ENCODE peak calls at places on chromosomes 7 and 10, in four cellular contexts. One of them, this sample, is unnamed.

GRCh38 chr10:62819521-62819920 is 3.4 kb upstream of the EGR2 start:
- DNase-seq in HS-27A: no peak
- DNase-seq in kidney tubule cell: no peak
- DNase-seq in stimulated activated CD4-positive, alpha-beta T cell treated with anti-CD3 and anti-CD28 coated beads, Interleukin-1b, Interleukin-23, amount 100 ng/mL, for 48 hours: no peak
- DNase-seq in this sample: peak

GRCh38 chr10:52900564-52900963 is 128.0 kb upstream of the MBL2 start:
- DNase-seq in kidney tubule cell: no peak
- DNase-seq in HS-27A: no peak
- DNase-seq in stimulated activated CD4-positive, alpha-beta T cell treated with anti-CD3 and anti-CD28 coated beads, Interleukin-1b, Interleukin-23, amount 100 ng/mL, for 48 hours: no peak
- DNase-seq in this sample: no peak

GRCh38 chr7:140623995-140624902 is 16.4 kb downstream of the DENND2A start:
- DNase-seq in stimulated activated CD4-positive, alpha-beta T cell treated with anti-CD3 and anti-CD28 coated beads, Interleukin-1b, Interleukin-23, amount 100 ng/mL, for 48 hours: no peak
- DNase-seq in HS-27A: no peak
- DNase-seq in kidney tubule cell: no peak
- DNase-seq in this sample: no peak

GRCh38 chr7:56033671-56034432 is 17.4 kb downstream of the PSPH start:
- DNase-seq in stimulated activated CD4-positive, alpha-beta T cell treated with anti-CD3 and anti-CD28 coated beads, Interleukin-1b, Interleukin-23, amount 100 ng/mL, for 48 hours: peak
- DNase-seq in kidney tubule cell: peak
- DNase-seq in HS-27A: no peak
- DNase-seq in this sample: peak

GRCh38 chr10:60955321-60955720 is 11.3 kb upstream of the RHOBTB1 start:
- DNase-seq in HS-27A: no peak
- DNase-seq in kidney tubule cell: peak
- DNase-seq in stimulated activated CD4-positive, alpha-beta T cell treated with anti-CD3 and anti-CD28 coated beads, Interleukin-1b, Interleukin-23, amount 100 ng/mL, for 48 hours: no peak
- DNase-seq in this sample: no peak

GRCh38 chr7:47361746-47362215 is 220.1 kb downstream of the TNS3 start:
- DNase-seq in stimulated activated CD4-positive, alpha-beta T cell treated with anti-CD3 and anti-CD28 coated beads, Interleukin-1b, Interleukin-23, amount 100 ng/mL, for 48 hours: peak
- DNase-seq in HS-27A: peak
- DNase-seq in kidney tubule cell: peak
- DNase-seq in this sample: peak

GRCh38 chr10:16367899-16368298 is 68.9 kb upstream of the PTER start:
- DNase-seq in HS-27A: no peak
- DNase-seq in stimulated activated CD4-positive, alpha-beta T cell treated with anti-CD3 and anti-CD28 coated beads, Interleukin-1b, Interleukin-23, amount 100 ng/mL, for 48 hours: no peak
- DNase-seq in kidney tubule cell: no peak
- DNase-seq in this sample: no peak

GRCh38 chr10:51326174-51326573 is 251.9 kb downstream of the PRKG1 start:
- DNase-seq in stimulated activated CD4-positive, alpha-beta T cell treated with anti-CD3 and anti-CD28 coated beads, Interleukin-1b, Interleukin-23, amount 100 ng/mL, for 48 hours: no peak
- DNase-seq in kidney tubule cell: no peak
- DNase-seq in HS-27A: no peak
- DNase-seq in this sample: no peak

GRCh38 chr7:52114056-52114455 is 797.4 kb upstream of the COBL start:
- DNase-seq in kidney tubule cell: no peak
- DNase-seq in stimulated activated CD4-positive, alpha-beta T cell treated with anti-CD3 and anti-CD28 coated beads, Interleukin-1b, Interleukin-23, amount 100 ng/mL, for 48 hours: no peak
- DNase-seq in HS-27A: no peak
- DNase-seq in this sample: no peak

GRCh38 chr10:96225119-96225518 is 46.2 kb downstream of the BLNK start:
- DNase-seq in kidney tubule cell: no peak
- DNase-seq in HS-27A: no peak
- DNase-seq in stimulated activated CD4-positive, alpha-beta T cell treated with anti-CD3 and anti-CD28 coated beads, Interleukin-1b, Interleukin-23, amount 100 ng/mL, for 48 hours: no peak
- DNase-seq in this sample: peak

GRCh38 chr7:39613577-39613976 is 9.8 kb upstream of the RALA start:
- DNase-seq in HS-27A: no peak
- DNase-seq in stimulated activated CD4-positive, alpha-beta T cell treated with anti-CD3 and anti-CD28 coated beads, Interleukin-1b, Interleukin-23, amount 100 ng/mL, for 48 hours: no peak
- DNase-seq in kidney tubule cell: peak
- DNase-seq in this sample: peak

GRCh38 chr7:153590571-153590970 is 461.6 kb upstream of the DPP6 start:
- DNase-seq in kidney tubule cell: no peak
- DNase-seq in HS-27A: no peak
- DNase-seq in stimulated activated CD4-positive, alpha-beta T cell treated with anti-CD3 and anti-CD28 coated beads, Interleukin-1b, Interleukin-23, amount 100 ng/mL, for 48 hours: no peak
- DNase-seq in this sample: no peak

GRCh38 chr7:128860158-128861073 is 2.2 kb upstream of the ATP6V1F start:
- DNase-seq in HS-27A: no peak
- DNase-seq in kidney tubule cell: peak
- DNase-seq in stimulated activated CD4-positive, alpha-beta T cell treated with anti-CD3 and anti-CD28 coated beads, Interleukin-1b, Interleukin-23, amount 100 ng/mL, for 48 hours: no peak
- DNase-seq in this sample: peak

GRCh38 chr7:155764432-155764798 is 47.8 kb downstream of the SHH start:
- DNase-seq in stimulated activated CD4-positive, alpha-beta T cell treated with anti-CD3 and anti-CD28 coated beads, Interleukin-1b, Interleukin-23, amount 100 ng/mL, for 48 hours: peak
- DNase-seq in HS-27A: no peak
- DNase-seq in kidney tubule cell: no peak
- DNase-seq in this sample: no peak

GRCh38 chr7:44101966-44102845 is 1.9 kb upstream of the AEBP1 start:
- DNase-seq in stimulated activated CD4-positive, alpha-beta T cell treated with anti-CD3 and anti-CD28 coated beads, Interleukin-1b, Interleukin-23, amount 100 ng/mL, for 48 hours: no peak
- DNase-seq in HS-27A: no peak
- DNase-seq in kidney tubule cell: peak
- DNase-seq in this sample: peak

GRCh38 chr7:136002802-136003201 is 25.6 kb upstream of the MTPN start:
- DNase-seq in HS-27A: no peak
- DNase-seq in kidney tubule cell: no peak
- DNase-seq in stimulated activated CD4-positive, alpha-beta T cell treated with anti-CD3 and anti-CD28 coated beads, Interleukin-1b, Interleukin-23, amount 100 ng/mL, for 48 hours: no peak
- DNase-seq in this sample: no peak

GRCh38 chr7:107689553-107689952 is 28.9 kb downstream of the SLC26A4 start:
- DNase-seq in HS-27A: no peak
- DNase-seq in stimulated activated CD4-positive, alpha-beta T cell treated with anti-CD3 and anti-CD28 coated beads, Interleukin-1b, Interleukin-23, amount 100 ng/mL, for 48 hours: no peak
- DNase-seq in kidney tubule cell: no peak
- DNase-seq in this sample: no peak